ENCODE peak calls at places on chromosomes 2 and 18, in nine cellular contexts. H is small intestine, E is heart left ventricle, B is tibial nerve, A is breast epithelium, M is Peyer's patch, J is GM23338, R is IMR-90, T is Panc1. W is an unnamed sample. For H3K4me1, the result is how much of the 10 kb centered on the place peaks cover.

GRCh38 chr2:75503048-75503607 is 57.6 kb downstream of the EVA1A start:
- DNase-seq in H (no peak), E (peak), B (no peak), A (no peak), M (no peak), J (no peak), R (peak), T (no peak), W (peak)

GRCh38 chr2:212406716-212407115 is 131.9 kb downstream of the ERBB4 start:
- DNase-seq in H (no peak), E (no peak), B (no peak), A (no peak), M (no peak), J (no peak), R (no peak), T (no peak), W (no peak)

GRCh38 chr2:30332791-30333453 is 101.6 kb downstream of the LBH start:
- DNase-seq in H (peak), E (no peak), B (no peak), A (no peak), M (no peak), J (no peak), R (no peak), T (no peak), W (no peak)

GRCh38 chr2:127392133-127392827 is 4.5 kb upstream of the MAP3K2 start:
- DNase-seq in H (no peak), E (no peak), B (no peak), A (no peak), M (no peak), J (no peak), R (peak), T (no peak), W (no peak)

GRCh38 chr2:119245076-119245840 is 21.6 kb downstream of the STEAP3 start:
- DNase-seq in H (no peak), E (no peak), B (no peak), A (no peak), M (no peak), J (no peak), R (no peak), T (no peak), W (no peak)

GRCh38 chr18:45793295-45793965 is 32.0 kb upstream of the SIGLEC15 start:
- DNase-seq in H (no peak), E (no peak), B (no peak), A (peak), M (no peak), J (peak), R (peak), T (peak), W (no peak)

GRCh38 chr2:233981574-233982420 is 64.6 kb downstream of the TRPM8 start:
- DNase-seq in H (no peak), E (no peak), B (no peak), A (no peak), M (no peak), J (no peak), R (no peak), T (no peak), W (no peak)

GRCh38 chr2:112451317-112451716 is 17.9 kb upstream of the RGPD8 start:
- DNase-seq in H (no peak), E (no peak), B (no peak), A (no peak), M (no peak), J (no peak), R (no peak), T (no peak), W (no peak)

GRCh38 chr2:23677836-23678235 is 249.1 kb downstream of the ATAD2B start:
- DNase-seq in H (no peak), E (no peak), B (no peak), A (no peak), M (no peak), J (no peak), R (no peak), T (no peak), W (no peak)

GRCh38 chr2:163469561-163469962 is 266.2 kb downstream of the FIGN start:
- DNase-seq in H (no peak), E (no peak), B (no peak), A (no peak), M (no peak), J (peak), R (no peak), T (no peak), W (no peak)

GRCh38 chr2:232348936-232349335 is 29.6 kb upstream of the ALPP start:
- DNase-seq in H (peak), E (no peak), B (no peak), A (no peak), M (no peak), J (no peak), R (no peak), T (no peak), W (no peak)

GRCh38 chr2:194424683-194425209 is 1232.3 kb upstream of the SLC39A10 start:
- DNase-seq in H (no peak), E (no peak), B (no peak), A (no peak), M (no peak), J (no peak), R (no peak), T (no peak), W (no peak)

GRCh38 chr2:136407113-136407951 is 289.4 kb upstream of the CXCR4 start:
- DNase-seq in H (no peak), E (no peak), B (no peak), A (no peak), M (no peak), J (peak), R (no peak), T (no peak), W (no peak)

GRCh38 chr18:11149441-11150270 is at the start of gene PIEZO2:
- DNase-seq in H (peak), E (peak), B (no peak), A (no peak), M (no peak), J (peak), R (peak), T (no peak), W (peak)

GRCh38 chr2:10151462-10151861 is 28.9 kb downstream of the RRM2 start:
- DNase-seq in H (no peak), E (no peak), B (no peak), A (no peak), M (no peak), J (no peak), R (no peak), T (no peak), W (no peak)

GRCh38 chr2:129912871-129913694 is 66.4 kb upstream of the RAB6C start:
- DNase-seq in H (no peak), E (no peak), B (no peak), A (no peak), M (no peak), J (no peak), R (no peak), T (no peak), W (no peak)

GRCh38 chr18:39843546-39843945 is 2111.5 kb upstream of the PIK3C3 start:
- DNase-seq in H (no peak), E (no peak), B (no peak), A (no peak), M (no peak), J (no peak), R (no peak), T (no peak), W (no peak)
- H3K4me1 ChIP-seq in H (under half), E (under half), B (under half), A (under half), M (under half), J (under half), R (under half), T (under half), W (under half)

DNA sequence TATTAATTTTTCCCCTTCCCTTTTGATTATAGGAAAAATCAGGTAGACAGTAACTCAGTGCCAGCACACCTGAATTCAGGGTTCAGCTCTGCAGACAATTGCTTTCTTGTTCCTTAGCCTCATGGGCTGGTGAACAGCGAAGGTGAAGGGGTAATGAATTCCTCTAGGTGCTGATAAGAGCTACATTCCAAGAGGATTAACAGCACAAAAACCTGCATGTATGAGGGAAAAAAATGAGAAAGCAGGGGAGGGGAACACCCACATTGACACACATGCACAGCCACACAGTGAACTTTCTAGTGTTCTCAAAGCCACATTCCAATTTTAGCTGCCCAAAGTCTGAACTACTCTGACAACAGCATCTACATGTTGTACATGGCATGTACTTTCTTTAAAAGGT is 46.1 kb downstream of the SPATS2L start:
- DNase-seq in H (peak), E (no peak), B (no peak), A (no peak), M (no peak), J (no peak), R (peak), T (no peak), W (no peak)
- H3K4me1 ChIP-seq in H (under half), E (under half), B (under half), A (under half), M (under half), J (half or more), R (under half), T (half or more), W (under half)

GRCh38 chr2:238227587-238228032 is 12.2 kb downstream of the HES6 start:
- DNase-seq in H (no peak), E (no peak), B (no peak), A (no peak), M (no peak), J (peak), R (no peak), T (no peak), W (no peak)
- H3K4me1 ChIP-seq in H (under half), E (under half), B (under half), A (under half), M (under half), J (under half), R (under half), T (under half), W (under half)

GRCh38 chr18:58316400-58316942 is 272.4 kb downstream of the NEDD4L start:
- DNase-seq in H (no peak), E (no peak), B (no peak), A (no peak), M (no peak), J (no peak), R (no peak), T (no peak), W (no peak)

GRCh38 chr18:58314284-58314683 is 270.3 kb downstream of the NEDD4L start:
- DNase-seq in H (peak), E (peak), B (peak), A (peak), M (no peak), J (no peak), R (peak), T (no peak), W (peak)

GRCh38 chr18:58316943-58317342 is 272.9 kb downstream of the NEDD4L start:
- DNase-seq in H (peak), E (no peak), B (no peak), A (no peak), M (no peak), J (no peak), R (no peak), T (no peak), W (no peak)

GRCh38 chr18:58315041-58315440 is 271.0 kb downstream of the NEDD4L start:
- DNase-seq in H (no peak), E (no peak), B (no peak), A (no peak), M (no peak), J (no peak), R (peak), T (no peak), W (no peak)

GRCh38 chr18:58315739-58316215 is 271.8 kb downstream of the NEDD4L start:
- DNase-seq in H (peak), E (peak), B (no peak), A (peak), M (no peak), J (no peak), R (no peak), T (no peak), W (peak)
- H3K4me1 ChIP-seq in H (under half), E (under half), B (under half), A (under half), M (under half), J (under half), R (under half), T (under half), W (under half)

GRCh38 chr2:65551528-65551927 is 119.1 kb upstream of the SPRED2 start:
- DNase-seq in H (no peak), E (no peak), B (no peak), A (no peak), M (no peak), J (no peak), R (no peak), T (no peak), W (no peak)
- H3K4me1 ChIP-seq in H (under half), E (under half), B (under half), A (under half), M (under half), J (under half), R (under half), T (under half), W (under half)